ENCODE peak calls at places on chromosomes 6 and 20, in ten cellular contexts. J, H, R, D, X, M, V, B, F and E are unnamed samples.

GRCh38 chr6:17574871-17575560 is 25.1 kb upstream of the FAM8A1 start:
- DNase-seq in H (no peak), B (no peak), V (no peak), R (no peak), F (no peak), X (peak; percentile 89), D (no peak), M (no peak), J (no peak), E (peak; percentile 76)

GRCh38 chr20:10449270-10449669 is 14.2 kb downstream of the SLX4IP start:
- DNase-seq in F (no peak), D (no peak), B (no peak), H (no peak), V (no peak), R (no peak), M (no peak), J (no peak), X (no peak), E (no peak)

GRCh38 chr6:135906542-135906941 is 55.0 kb downstream of the PDE7B start:
- DNase-seq in H (no peak), V (no peak), F (no peak), B (no peak), X (peak; percentile 43), D (no peak), M (no peak), R (no peak), J (no peak), E (no peak)

GRCh38 chr6:102114402-102114801 is 720.9 kb downstream of the GRIK2 start:
- DNase-seq in D (no peak), F (no peak), M (no peak), R (no peak), J (no peak), X (no peak), V (no peak), B (peak; percentile 6), H (peak; percentile 16), E (no peak)

GRCh38 chr6:44133003-44133931 is 5.9 kb downstream of the TMEM63B start:
- DNase-seq in R (peak; percentile 45), F (no peak), M (no peak), H (peak; percentile 56), X (peak; percentile 39), V (no peak), J (no peak), B (peak; percentile 42), D (no peak), E (no peak)

GRCh38 chr6:45966797-45967196 is 48.9 kb downstream of the CLIC5 start:
- DNase-seq in M (no peak), J (no peak), X (no peak), H (no peak), V (no peak), B (no peak), D (no peak), R (no peak), F (no peak), E (no peak)

GRCh38 chr6:37173573-37174195 is 3.7 kb downstream of the PIM1 start:
- DNase-seq in V (no peak), M (no peak), R (no peak), J (peak; percentile 67), D (no peak), F (no peak), H (no peak), B (no peak), X (no peak), E (no peak)

GRCh38 chr20:54122189-54122588 is 51.6 kb downstream of the CYP24A1 start:
- DNase-seq in J (no peak), M (no peak), R (no peak), D (no peak), H (no peak), V (no peak), B (no peak), X (peak; percentile 55), F (no peak), E (no peak)

GRCh38 chr20:40431611-40432010 is 257.4 kb downstream of the MAFB start:
- DNase-seq in H (no peak), V (no peak), J (no peak), M (no peak), D (no peak), R (no peak), X (no peak), B (no peak), F (no peak), E (no peak)

GRCh38 chr6:164063346-164063745 is 648.8 kb downstream of the QKI start:
- DNase-seq in B (no peak), F (no peak), H (no peak), D (no peak), V (no peak), J (no peak), X (no peak), R (no peak), M (no peak), E (no peak)

GRCh38 chr6:143408787-143409162 is 41.7 kb downstream of the ADAT2 start:
- DNase-seq in J (no peak), R (no peak), M (no peak), H (no peak), X (no peak), V (no peak), F (no peak), D (no peak), B (no peak), E (no peak)